ENCODE peak calls at places on chromosomes 13 and 19, in five cellular contexts. One of them, this sample, is unnamed.

GRCh38 chr13:21175656-21176194 is 627 bp downstream of the SKA3 start:
- DNase-seq in A549: no peak
- DNase-seq in GM12865: peak; percentile 17
- DNase-seq in midbrain: no peak
- DNase-seq in MV-4-11: peak; percentile 57
- DNase-seq in this sample: no peak

GRCh38 chr13:27977476-27978300 is 8.6 kb upstream of the CDX2 start:
- DNase-seq in A549: no peak
- DNase-seq in GM12865: no peak
- DNase-seq in midbrain: no peak
- DNase-seq in MV-4-11: no peak
- DNase-seq in this sample: no peak

GRCh38 chr13:67437246-67437645 is 207.1 kb upstream of the PCDH9 start:
- DNase-seq in A549: no peak
- DNase-seq in GM12865: no peak
- DNase-seq in midbrain: no peak
- DNase-seq in MV-4-11: no peak
- DNase-seq in this sample: no peak

GRCh38 chr13:101473458-101473857 is 21.0 kb downstream of the ITGBL1 start:
- DNase-seq in A549: no peak
- DNase-seq in GM12865: no peak
- DNase-seq in midbrain: peak; percentile 13
- DNase-seq in MV-4-11: no peak
- DNase-seq in this sample: no peak

GRCh38 chr13:64069892-64070291 is 2654.2 kb upstream of the PCDH20 start:
- DNase-seq in A549: no peak
- DNase-seq in GM12865: no peak
- DNase-seq in midbrain: no peak
- DNase-seq in MV-4-11: no peak
- DNase-seq in this sample: no peak

GRCh38 chr13:32079586-32079985 is 48.0 kb downstream of the FRY start:
- DNase-seq in A549: no peak
- DNase-seq in GM12865: no peak
- DNase-seq in midbrain: no peak
- DNase-seq in MV-4-11: no peak
- DNase-seq in this sample: no peak

GRCh38 chr19:49361438-49362047 is 673 bp downstream of the TEAD2 start:
- DNase-seq in A549: peak; percentile 86
- DNase-seq in GM12865: no peak
- DNase-seq in midbrain: no peak
- DNase-seq in MV-4-11: no peak
- DNase-seq in this sample: peak; percentile 86

GRCh38 chr19:47065242-47065641 is 16.8 kb upstream of the TMEM160 start:
- DNase-seq in A549: no peak
- DNase-seq in GM12865: no peak
- DNase-seq in midbrain: no peak
- DNase-seq in MV-4-11: no peak
- DNase-seq in this sample: no peak

GRCh38 chr19:15417699-15418098 is 1.1 kb downstream of the AKAP8L start:
- DNase-seq in A549: no peak
- DNase-seq in GM12865: no peak
- DNase-seq in midbrain: no peak
- DNase-seq in MV-4-11: no peak
- DNase-seq in this sample: no peak

GRCh38 chr19:7441468-7442146 is 47.2 kb downstream of the PEX11G start:
- DNase-seq in A549: no peak
- DNase-seq in GM12865: no peak
- DNase-seq in midbrain: peak; percentile 16
- DNase-seq in MV-4-11: no peak
- DNase-seq in this sample: no peak

GRCh38 chr13:93915269-93915809 is 564.1 kb downstream of the DCT start:
- DNase-seq in A549: no peak
- DNase-seq in GM12865: no peak
- DNase-seq in midbrain: no peak
- DNase-seq in MV-4-11: no peak
- DNase-seq in this sample: no peak

GRCh38 chr13:99345345-99345744 is 38.1 kb upstream of the GPR183 start:
- DNase-seq in A549: no peak
- DNase-seq in GM12865: no peak
- DNase-seq in midbrain: no peak
- DNase-seq in MV-4-11: no peak
- DNase-seq in this sample: no peak

GRCh38 chr19:47704024-47704423 is 9.2 kb upstream of the EHD2 start:
- DNase-seq in A549: no peak
- DNase-seq in GM12865: no peak
- DNase-seq in midbrain: no peak
- DNase-seq in MV-4-11: no peak
- DNase-seq in this sample: no peak

GRCh38 chr13:76094645-76095044 is 458.5 kb downstream of the LMO7 start:
- DNase-seq in A549: no peak
- DNase-seq in GM12865: no peak
- DNase-seq in midbrain: no peak
- DNase-seq in MV-4-11: no peak
- DNase-seq in this sample: no peak

GRCh38 chr13:25977216-25977615 is 74.6 kb downstream of the SHISA2 start:
- DNase-seq in A549: no peak
- DNase-seq in GM12865: no peak
- DNase-seq in midbrain: no peak
- DNase-seq in MV-4-11: no peak
- DNase-seq in this sample: no peak

This sample was measured in coronary artery.